ENCODE peak calls at places on chromosomes 11 and 22, in six cellular contexts. E is HCT116, Q is K562, R is HepG2, T is SK-N-SH, I is H1. B is an unnamed sample.
A peak's percentile ranks its signal among the peaks of the same experiment; 100 is the strongest.

GRCh38 chr11:108324587-108324986 is 101.7 kb downstream of the ATM start:
- DNase-seq in T (no peak), R (no peak), E (no peak), I (no peak), Q (no peak), B (no peak)

GRCh38 chr22:34972498-34972897 is 93.5 kb upstream of the ISX start:
- DNase-seq in E (no peak), R (no peak), T (no peak), Q (no peak), I (peak; percentile 49), B (no peak)

GRCh38 chr22:48751539-48752437 is 1075.9 kb downstream of the BRD1 start:
- DNase-seq in Q (no peak), T (no peak), R (no peak), I (no peak), E (no peak), B (no peak)

GRCh38 chr11:60791534-60791933 is 6.4 kb downstream of the MS4A10 start:
- DNase-seq in I (no peak), Q (no peak), E (no peak), R (no peak), T (no peak), B (no peak)

GRCh38 chr22:44738347-44738715 is 14.0 kb upstream of the ARHGAP8 start:
- DNase-seq in I (peak; percentile 54), R (peak; percentile 22), E (no peak), Q (peak; percentile 41), T (no peak), B (no peak)

GRCh38 chr11:8584511-8584910 is 9.5 kb downstream of the STK33 start:
- DNase-seq in T (no peak), R (peak; percentile 62), I (no peak), Q (no peak), E (no peak), B (no peak)

GRCh38 chr22:49754674-49755590 is 72.7 kb downstream of the BRD1 start:
- DNase-seq in T (peak; percentile 41), E (no peak), R (no peak), I (no peak), Q (no peak), B (peak; percentile 41)

GRCh38 chr22:20268350-20269012 is 363 bp upstream of the RTN4R start:
- DNase-seq in Q (peak; percentile 98), E (peak; percentile 8), T (peak; percentile 90), I (peak; percentile 86), R (peak; percentile 8), B (peak; percentile 16)

GRCh38 chr11:110128161-110128560 is 35.0 kb downstream of the ZC3H12C start:
- DNase-seq in R (no peak), E (no peak), I (no peak), Q (no peak), T (peak; percentile 36), B (no peak)

GRCh38 chr22:46180370-46181137 is 30.2 kb downstream of the PPARA start:
- DNase-seq in R (no peak), I (no peak), Q (no peak), T (no peak), E (no peak), B (peak; percentile 30)

GRCh38 chr22:44399906-44400762 is 87.4 kb upstream of the SHISAL1 start:
- DNase-seq in R (no peak), I (peak; percentile 42), E (no peak), T (peak; percentile 9), Q (no peak), B (no peak)

GRCh38 chr11:71240865-71241691 is 11.3 kb downstream of the SHANK2 start:
- DNase-seq in R (peak; percentile 93), I (no peak), E (no peak), T (peak; percentile 12), Q (no peak), B (no peak)

GRCh38 chr11:61892085-61892370 is 683 bp upstream of the FADS3 start:
- DNase-seq in T (no peak), R (no peak), Q (no peak), I (no peak), E (no peak), B (no peak)

GRCh38 chr11:61895718-61896059 is 4.3 kb upstream of the FADS3 start:
- DNase-seq in E (no peak), Q (no peak), T (no peak), I (no peak), R (no peak), B (no peak)

GRCh38 chr11:61891331-61892084 is at the start of gene FADS3:
- DNase-seq in I (peak; percentile 93), T (peak; percentile 96), R (peak; percentile 77), Q (peak; percentile 98), E (peak; percentile 68), B (peak; percentile 96)

GRCh38 chr11:61895046-61895717 is 3.8 kb upstream of the FADS3 start:
- DNase-seq in R (no peak), E (no peak), T (no peak), Q (no peak), I (no peak), B (no peak)

GRCh38 chr11:61893981-61894380 is 2.6 kb upstream of the FADS3 start:
- DNase-seq in I (no peak), E (no peak), Q (no peak), R (no peak), T (no peak), B (no peak)
- TF ChIP-seq JUND in I (no peak), E (no peak), Q (no peak), R (no peak), T (no peak), B (no peak)

GRCh38 chr11:31940396-31941037 is 129.4 kb upstream of the PAX6 start:
- DNase-seq in Q (no peak), E (no peak), R (no peak), T (no peak), I (no peak), B (no peak)
- TF ChIP-seq JUND in Q (no peak), E (no peak), R (no peak), T (no peak), I (no peak), B (no peak)

GRCh38 chr11:44747339-44747738 is 20.6 kb downstream of the TSPAN18 start:
- DNase-seq in E (no peak), I (no peak), T (no peak), R (no peak), Q (no peak), B (no peak)

GRCh38 chr11:44747836-44748235 is 21.1 kb downstream of the TSPAN18 start:
- DNase-seq in Q (no peak), I (no peak), T (no peak), R (no peak), E (no peak), B (no peak)

GRCh38 chr11:44748606-44749005 is 21.8 kb downstream of the TSPAN18 start:
- DNase-seq in Q (no peak), E (no peak), I (peak; percentile 30), R (no peak), T (no peak), B (no peak)

GRCh38 chr11:44749160-44749559 is 22.4 kb downstream of the TSPAN18 start:
- DNase-seq in R (no peak), I (peak; percentile 23), T (no peak), E (no peak), Q (no peak), B (no peak)

GRCh38 chr11:44746894-44747293 is 20.1 kb downstream of the TSPAN18 start:
- DNase-seq in R (no peak), T (peak; percentile 59), E (no peak), I (no peak), Q (no peak), B (no peak)
- TF ChIP-seq JUND in R (no peak), T (no peak), E (no peak), I (no peak), Q (no peak), B (no peak)

GRCh38 chr11:419248-420005 is 4.6 kb upstream of the SIGIRR start:
- DNase-seq in T (no peak), Q (no peak), R (no peak), I (peak; percentile 44), E (no peak), B (no peak)

GRCh38 chr11:420054-420910 is 5.5 kb upstream of the SIGIRR start:
- DNase-seq in Q (no peak), I (peak; percentile 66), E (no peak), R (no peak), T (no peak), B (no peak)

GRCh38 chr11:420911-421321 is 6.1 kb upstream of the SIGIRR start:
- DNase-seq in R (no peak), Q (no peak), I (peak; percentile 41), E (no peak), T (no peak), B (no peak)

GRCh38 chr11:424232-424631 is 9.4 kb upstream of the SIGIRR start:
- DNase-seq in E (no peak), R (no peak), I (no peak), T (no peak), Q (no peak), B (no peak)

GRCh38 chr11:422249-422656 is 7.5 kb upstream of the SIGIRR start:
- DNase-seq in T (no peak), Q (no peak), E (no peak), R (no peak), I (peak; percentile 28), B (no peak)
- TF ChIP-seq JUND in T (no peak), Q (no peak), E (no peak), R (no peak), I (no peak), B (no peak)

DNA sequence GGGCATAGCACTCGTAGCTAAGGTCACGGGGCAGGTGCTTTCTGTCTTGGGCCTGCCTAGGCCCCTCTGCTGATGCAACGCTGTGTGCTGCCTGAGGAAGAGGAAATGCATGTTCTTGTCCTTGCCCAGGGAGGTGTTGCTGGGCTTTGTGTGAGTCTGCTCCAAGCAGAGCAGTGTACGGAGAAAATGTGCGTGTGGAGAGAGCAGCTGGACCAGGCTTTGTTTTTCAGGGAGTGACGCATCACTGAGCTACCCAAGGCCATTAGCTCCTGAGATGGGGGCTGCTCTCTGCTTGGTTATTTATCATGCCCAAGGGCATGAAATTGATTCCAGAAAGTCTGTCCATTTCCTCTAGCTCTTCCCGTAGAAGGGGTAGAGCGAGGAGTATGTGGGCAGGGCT is 82.9 kb upstream of the THY1 start:
- DNase-seq in I (no peak), T (no peak), R (no peak), E (no peak), Q (no peak), B (no peak)
- TF ChIP-seq JUND in I (no peak), T (no peak), R (no peak), E (no peak), Q (no peak), B (no peak)

GRCh38 chr11:32213223-32213622 is 122.3 kb downstream of the RCN1 start:
- DNase-seq in E (no peak), I (no peak), Q (no peak), R (no peak), T (no peak), B (no peak)
- TF ChIP-seq JUND in E (no peak), I (no peak), Q (no peak), R (no peak), T (peak; percentile 40), B (no peak)

GRCh38 chr11:63841554-63841953 is 2.6 kb downstream of the MARK2 start:
- DNase-seq in E (no peak), R (no peak), Q (no peak), T (no peak), I (peak; percentile 61), B (no peak)

GRCh38 chr11:63845911-63846310 is 7.0 kb downstream of the MARK2 start:
- DNase-seq in R (no peak), Q (no peak), I (no peak), E (no peak), T (no peak), B (no peak)

GRCh38 chr11:63840356-63841060 is 1.6 kb downstream of the MARK2 start:
- DNase-seq in T (no peak), Q (no peak), R (no peak), I (no peak), E (no peak), B (no peak)

GRCh38 chr11:63845305-63845704 is 6.4 kb downstream of the MARK2 start:
- DNase-seq in I (no peak), E (no peak), Q (no peak), T (no peak), R (peak; percentile 39), B (no peak)

GRCh38 chr11:63843042-63843441 is 4.1 kb downstream of the MARK2 start:
- DNase-seq in R (no peak), E (no peak), T (no peak), Q (no peak), I (no peak), B (no peak)
- TF ChIP-seq JUND in R (no peak), E (no peak), T (no peak), Q (no peak), I (no peak), B (no peak)

B was measured in T47D.